ENCODE peak calls at places on chromosomes 4 and X, in six cellular contexts. One of them, this sample, is unnamed.

GRCh38 chr4:80184791-80185756 is 12.2 kb upstream of the PRDM8 start:
- DNase-seq in Peyer's patch: peak; percentile 56
- DNase-seq in AG04449: no peak
- DNase-seq in natural killer cell: no peak
- DNase-seq in heart left ventricle: no peak
- DNase-seq in MCF 10A: no peak
- DNase-seq in this sample: no peak

GRCh38 chr4:80454040-80454439 is 118.5 kb downstream of the CFAP299 start:
- DNase-seq in Peyer's patch: no peak
- DNase-seq in AG04449: no peak
- DNase-seq in natural killer cell: no peak
- DNase-seq in heart left ventricle: no peak
- DNase-seq in MCF 10A: peak; percentile 53
- DNase-seq in this sample: no peak

GRCh38 chrX:39953879-39954278 is 143.9 kb downstream of the BCOR start:
- DNase-seq in Peyer's patch: peak; percentile 86
- DNase-seq in AG04449: no peak
- DNase-seq in natural killer cell: no peak
- DNase-seq in heart left ventricle: peak; percentile 71
- DNase-seq in MCF 10A: peak; percentile 90
- DNase-seq in this sample: no peak

GRCh38 chr4:153432971-153433752 is 33.0 kb upstream of the TMEM131L start:
- DNase-seq in Peyer's patch: peak; percentile 87
- DNase-seq in AG04449: no peak
- DNase-seq in natural killer cell: peak; percentile 52
- DNase-seq in heart left ventricle: no peak
- DNase-seq in MCF 10A: peak; percentile 95
- DNase-seq in this sample: peak; percentile 53

GRCh38 chrX:153820601-153821000 is 9.7 kb downstream of the PDZD4 start:
- DNase-seq in Peyer's patch: no peak
- DNase-seq in AG04449: no peak
- DNase-seq in natural killer cell: no peak
- DNase-seq in heart left ventricle: no peak
- DNase-seq in MCF 10A: no peak
- DNase-seq in this sample: no peak

GRCh38 chr4:115331241-115331640 is 217.8 kb upstream of the NDST4 start:
- DNase-seq in Peyer's patch: no peak
- DNase-seq in AG04449: no peak
- DNase-seq in natural killer cell: no peak
- DNase-seq in heart left ventricle: no peak
- DNase-seq in MCF 10A: no peak
- DNase-seq in this sample: no peak

GRCh38 chr4:3255611-3256186 is 6.7 kb downstream of the MSANTD1 start:
- DNase-seq in Peyer's patch: peak; percentile 39
- DNase-seq in AG04449: no peak
- DNase-seq in natural killer cell: peak; percentile 9
- DNase-seq in heart left ventricle: peak; percentile 53
- DNase-seq in MCF 10A: no peak
- DNase-seq in this sample: no peak

GRCh38 chr4:71692963-71693362 is 90.9 kb downstream of the GC start:
- DNase-seq in Peyer's patch: no peak
- DNase-seq in AG04449: no peak
- DNase-seq in natural killer cell: no peak
- DNase-seq in heart left ventricle: no peak
- DNase-seq in MCF 10A: no peak
- DNase-seq in this sample: no peak

GRCh38 chrX:118418811-118419251 is 72.9 kb downstream of the WDR44 start:
- DNase-seq in Peyer's patch: no peak
- DNase-seq in AG04449: no peak
- DNase-seq in natural killer cell: no peak
- DNase-seq in heart left ventricle: no peak
- DNase-seq in MCF 10A: no peak
- DNase-seq in this sample: no peak

GRCh38 chrX:40661489-40661888 is 14.1 kb upstream of the CXorf38 start:
- DNase-seq in Peyer's patch: no peak
- DNase-seq in AG04449: no peak
- DNase-seq in natural killer cell: no peak
- DNase-seq in heart left ventricle: no peak
- DNase-seq in MCF 10A: no peak
- DNase-seq in this sample: no peak

GRCh38 chrX:31070057-31070468 is 1.8 kb downstream of the FTHL17 start:
- DNase-seq in Peyer's patch: no peak
- DNase-seq in AG04449: no peak
- DNase-seq in natural killer cell: no peak
- DNase-seq in heart left ventricle: no peak
- DNase-seq in MCF 10A: peak; percentile 51
- DNase-seq in this sample: no peak

GRCh38 chr4:142534994-142535393 is 311.1 kb downstream of the INPP4B start:
- DNase-seq in Peyer's patch: no peak
- DNase-seq in AG04449: no peak
- DNase-seq in natural killer cell: no peak
- DNase-seq in heart left ventricle: no peak
- DNase-seq in MCF 10A: peak; percentile 33
- DNase-seq in this sample: no peak

GRCh38 chrX:63613531-63614028 is 171.4 kb downstream of the ARHGEF9 start:
- DNase-seq in Peyer's patch: no peak
- DNase-seq in AG04449: no peak
- DNase-seq in natural killer cell: no peak
- DNase-seq in heart left ventricle: no peak
- DNase-seq in MCF 10A: no peak
- DNase-seq in this sample: no peak

GRCh38 chr4:73729534-73730165 is 10.7 kb upstream of the CXCL8 start:
- DNase-seq in Peyer's patch: peak; percentile 77
- DNase-seq in AG04449: peak; percentile 63
- DNase-seq in natural killer cell: no peak
- DNase-seq in heart left ventricle: no peak
- DNase-seq in MCF 10A: peak; percentile 81
- DNase-seq in this sample: no peak

GRCh38 chrX:115957862-115958490 is 212.6 kb upstream of the AGTR2 start:
- DNase-seq in Peyer's patch: no peak
- DNase-seq in AG04449: no peak
- DNase-seq in natural killer cell: no peak
- DNase-seq in heart left ventricle: no peak
- DNase-seq in MCF 10A: peak; percentile 26
- DNase-seq in this sample: no peak

GRCh38 chr4:1408418-1408817 is 2.2 kb upstream of the NKX1-1 start:
- DNase-seq in Peyer's patch: peak; percentile 34
- DNase-seq in AG04449: no peak
- DNase-seq in natural killer cell: no peak
- DNase-seq in heart left ventricle: peak; percentile 31
- DNase-seq in MCF 10A: no peak
- DNase-seq in this sample: no peak

GRCh38 chrX:38959736-38960534 is 158.7 kb downstream of the MID1IP1 start:
- DNase-seq in Peyer's patch: no peak
- DNase-seq in AG04449: no peak
- DNase-seq in natural killer cell: no peak
- DNase-seq in heart left ventricle: no peak
- DNase-seq in MCF 10A: peak; percentile 1
- DNase-seq in this sample: no peak

GRCh38 chr4:108043536-108043935 is 53.8 kb downstream of the HADH start:
- DNase-seq in Peyer's patch: no peak
- DNase-seq in AG04449: no peak
- DNase-seq in natural killer cell: no peak
- DNase-seq in heart left ventricle: no peak
- DNase-seq in MCF 10A: no peak
- DNase-seq in this sample: no peak

GRCh38 chr4:137533855-137534254 is 1.6 kb upstream of the PCDH18 start:
- DNase-seq in Peyer's patch: no peak
- DNase-seq in AG04449: no peak
- DNase-seq in natural killer cell: no peak
- DNase-seq in heart left ventricle: no peak
- DNase-seq in MCF 10A: no peak
- DNase-seq in this sample: no peak

GRCh38 chr4:150789864-150790263 is 207.9 kb downstream of the MAB21L2 start:
- DNase-seq in Peyer's patch: no peak
- DNase-seq in AG04449: no peak
- DNase-seq in natural killer cell: no peak
- DNase-seq in heart left ventricle: no peak
- DNase-seq in MCF 10A: no peak
- DNase-seq in this sample: no peak

GRCh38 chr4:26937567-26937966 is 76.9 kb downstream of the STIM2 start:
- DNase-seq in Peyer's patch: no peak
- DNase-seq in AG04449: no peak
- DNase-seq in natural killer cell: no peak
- DNase-seq in heart left ventricle: no peak
- DNase-seq in MCF 10A: no peak
- DNase-seq in this sample: no peak

GRCh38 chrX:118536687-118537461 is 41.3 kb downstream of the DOCK11 start:
- DNase-seq in Peyer's patch: peak; percentile 51
- DNase-seq in AG04449: no peak
- DNase-seq in natural killer cell: peak; percentile 29
- DNase-seq in heart left ventricle: no peak
- DNase-seq in MCF 10A: peak; percentile 28
- DNase-seq in this sample: no peak

GRCh38 chr4:3879681-3880594 is 113.8 kb downstream of the ADRA2C start:
- DNase-seq in Peyer's patch: peak; percentile 55
- DNase-seq in AG04449: no peak
- DNase-seq in natural killer cell: peak; percentile 65
- DNase-seq in heart left ventricle: peak; percentile 62
- DNase-seq in MCF 10A: no peak
- DNase-seq in this sample: no peak

GRCh38 chr4:159098482-159099127 is 4.3 kb upstream of the RAPGEF2 start:
- DNase-seq in Peyer's patch: no peak
- DNase-seq in AG04449: no peak
- DNase-seq in natural killer cell: no peak
- DNase-seq in heart left ventricle: no peak
- DNase-seq in MCF 10A: no peak
- DNase-seq in this sample: no peak

GRCh38 chrX:925652-926061 is 286.8 kb downstream of the CRLF2 start:
- DNase-seq in Peyer's patch: no peak
- DNase-seq in AG04449: no peak
- DNase-seq in natural killer cell: no peak
- DNase-seq in heart left ventricle: no peak
- DNase-seq in MCF 10A: no peak
- DNase-seq in this sample: peak; percentile 65

GRCh38 chrX:63441717-63442116 is 90.6 kb upstream of the SPIN4 start:
- DNase-seq in Peyer's patch: no peak
- DNase-seq in AG04449: no peak
- DNase-seq in natural killer cell: no peak
- DNase-seq in heart left ventricle: no peak
- DNase-seq in MCF 10A: no peak
- DNase-seq in this sample: no peak

GRCh38 chr4:96097693-96098092 is 257.8 kb downstream of the PDHA2 start:
- DNase-seq in Peyer's patch: no peak
- DNase-seq in AG04449: no peak
- DNase-seq in natural killer cell: no peak
- DNase-seq in heart left ventricle: no peak
- DNase-seq in MCF 10A: no peak
- DNase-seq in this sample: no peak

DNA sequence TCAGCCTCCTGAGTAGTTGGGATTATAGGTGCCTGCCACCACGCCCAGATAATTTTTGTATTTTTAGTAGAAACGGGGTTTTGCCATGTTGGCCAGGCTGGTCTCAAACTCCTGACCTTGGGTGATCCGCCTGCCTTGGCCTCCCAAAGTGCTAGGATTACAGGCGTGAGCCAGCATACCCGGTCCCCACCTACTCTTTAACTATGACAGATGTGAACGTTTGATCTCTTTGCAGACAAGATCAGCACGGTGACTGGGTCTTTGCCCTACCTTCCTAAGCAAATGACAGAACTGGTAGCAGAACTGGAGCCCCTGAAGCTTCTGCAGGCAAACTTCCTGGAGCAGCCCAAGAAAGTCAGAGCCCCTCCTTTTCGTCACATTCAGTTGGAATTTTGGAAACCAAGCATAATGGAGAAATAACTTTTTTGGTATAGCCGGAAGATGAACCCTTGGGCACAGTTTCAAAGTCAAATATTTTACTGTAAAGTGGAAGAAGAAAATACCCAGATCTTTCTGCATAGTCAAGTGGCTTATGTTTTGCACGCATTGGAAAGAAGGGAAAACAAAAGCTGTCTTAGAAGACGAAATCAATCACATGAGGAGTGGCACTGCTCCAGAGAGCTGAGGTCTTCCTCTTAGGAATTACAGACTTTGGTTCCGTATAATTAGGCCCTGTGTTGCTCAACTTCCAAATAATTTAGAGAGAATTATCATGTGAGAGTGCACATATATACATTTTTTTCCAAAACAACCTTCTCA is 90.6 kb downstream of the SORBS2 start:
- DNase-seq in Peyer's patch: peak; percentile 51
- DNase-seq in AG04449: no peak
- DNase-seq in natural killer cell: no peak
- DNase-seq in heart left ventricle: no peak
- DNase-seq in MCF 10A: peak; percentile 58
- DNase-seq in this sample: no peak
- TF ChIP-seq CTCF in Peyer's patch: no peak
- TF ChIP-seq CTCF in AG04449: no peak
- TF ChIP-seq CTCF in natural killer cell: no peak
- TF ChIP-seq CTCF in heart left ventricle: no peak
- TF ChIP-seq CTCF in MCF 10A: no peak
- TF ChIP-seq CTCF in this sample: no peak

GRCh38 chr4:147110968-147111367 is 165.3 kb upstream of the TTC29 start:
- DNase-seq in Peyer's patch: no peak
- DNase-seq in AG04449: no peak
- DNase-seq in natural killer cell: no peak
- DNase-seq in heart left ventricle: no peak
- DNase-seq in MCF 10A: no peak
- DNase-seq in this sample: no peak
- TF ChIP-seq CTCF in Peyer's patch: no peak
- TF ChIP-seq CTCF in AG04449: no peak
- TF ChIP-seq CTCF in natural killer cell: no peak
- TF ChIP-seq CTCF in heart left ventricle: peak; percentile 43
- TF ChIP-seq CTCF in MCF 10A: peak; percentile 8
- TF ChIP-seq CTCF in this sample: peak; percentile 66

GRCh38 chr4:100311181-100311580 is 120.9 kb upstream of the DDIT4L start:
- DNase-seq in Peyer's patch: no peak
- DNase-seq in AG04449: no peak
- DNase-seq in natural killer cell: no peak
- DNase-seq in heart left ventricle: no peak
- DNase-seq in MCF 10A: peak; percentile 7
- DNase-seq in this sample: no peak
- TF ChIP-seq CTCF in Peyer's patch: no peak
- TF ChIP-seq CTCF in AG04449: no peak
- TF ChIP-seq CTCF in natural killer cell: no peak
- TF ChIP-seq CTCF in heart left ventricle: no peak
- TF ChIP-seq CTCF in MCF 10A: no peak
- TF ChIP-seq CTCF in this sample: no peak

DNA sequence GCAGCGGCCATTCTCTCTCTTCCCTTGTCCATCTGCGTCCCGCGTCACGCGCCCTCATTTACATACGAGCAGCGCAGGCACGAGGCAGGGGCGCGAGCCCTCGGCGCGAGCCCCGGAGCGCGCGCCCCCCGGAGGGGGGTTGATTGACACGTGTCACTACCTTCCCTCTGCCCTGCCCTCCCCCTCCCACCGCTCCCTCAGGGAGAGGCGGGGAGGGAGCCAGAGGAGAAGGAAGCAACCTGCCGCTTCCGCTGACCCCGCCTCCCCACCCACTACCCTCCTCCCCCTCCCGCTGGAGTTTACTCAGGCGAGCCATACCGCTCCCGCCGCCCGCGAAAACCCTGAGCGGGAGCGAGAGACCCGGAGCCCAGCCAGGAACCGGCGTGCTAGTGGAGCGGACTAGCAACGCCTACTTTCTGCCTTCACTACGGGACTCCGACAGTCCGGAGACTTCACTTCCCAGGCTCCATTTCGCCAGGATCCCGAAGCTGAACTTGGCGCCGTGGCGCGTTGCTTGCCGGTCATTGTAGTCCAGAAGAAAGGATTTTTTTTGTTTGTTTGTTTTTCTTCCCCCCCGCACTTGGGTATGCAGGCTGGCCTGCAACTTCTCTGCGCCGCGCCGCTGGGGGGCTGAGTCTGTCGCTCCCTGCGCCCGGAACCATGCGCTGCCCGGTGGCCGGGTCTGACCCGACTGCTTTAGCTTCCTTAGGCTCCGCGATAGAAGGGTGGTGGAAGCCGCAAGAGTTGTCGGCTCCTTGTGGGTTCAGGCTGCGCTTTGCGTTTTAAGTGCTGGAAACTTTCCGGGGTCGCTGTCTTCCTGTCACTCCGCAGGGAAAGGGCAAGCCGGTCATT is at the start of gene LCORL:
- DNase-seq in Peyer's patch: peak; percentile 97
- DNase-seq in AG04449: peak; percentile 64
- DNase-seq in natural killer cell: peak; percentile 83
- DNase-seq in heart left ventricle: peak; percentile 95
- DNase-seq in MCF 10A: peak; percentile 97
- DNase-seq in this sample: peak; percentile 97
- TF ChIP-seq CTCF in Peyer's patch: no peak
- TF ChIP-seq CTCF in AG04449: no peak
- TF ChIP-seq CTCF in natural killer cell: no peak
- TF ChIP-seq CTCF in heart left ventricle: no peak
- TF ChIP-seq CTCF in MCF 10A: no peak
- TF ChIP-seq CTCF in this sample: no peak

This sample was measured in osteocyte.